ENCODE peak calls at places on chromosomes 11 and 22, in five cellular contexts. One of them, this sample, is unnamed.
A peak's percentile ranks its signal among the peaks of the same experiment; 100 is the strongest.

GRCh38 chr11:82978422-82979099 is 77.0 kb downstream of the DDIAS start:
- DNase-seq in A549: no peak
- DNase-seq in thyroid gland: no peak
- DNase-seq in uterus: no peak
- DNase-seq in GM12892: no peak
- DNase-seq in this sample: peak; percentile 33

GRCh38 chr11:126035718-126036117 is 26.9 kb downstream of the CDON start:
- DNase-seq in thyroid gland: peak; percentile 50
- DNase-seq in uterus: no peak
- DNase-seq in A549: no peak
- DNase-seq in GM12892: no peak
- DNase-seq in this sample: no peak

GRCh38 chr11:12642040-12642439 is 32.2 kb upstream of the TEAD1 start:
- DNase-seq in GM12892: no peak
- DNase-seq in A549: no peak
- DNase-seq in uterus: peak; percentile 36
- DNase-seq in thyroid gland: no peak
- DNase-seq in this sample: no peak

GRCh38 chr11:110434952-110435779 is 5.4 kb downstream of the FDX1 start:
- DNase-seq in uterus: no peak
- DNase-seq in A549: no peak
- DNase-seq in GM12892: no peak
- DNase-seq in thyroid gland: peak; percentile 71
- DNase-seq in this sample: no peak

GRCh38 chr11:11070976-11071375 is 213.1 kb upstream of the ZBED5 start:
- DNase-seq in A549: no peak
- DNase-seq in uterus: no peak
- DNase-seq in GM12892: no peak
- DNase-seq in thyroid gland: no peak
- DNase-seq in this sample: no peak

GRCh38 chr11:11703885-11704284 is 82.1 kb upstream of the GALNT18 start:
- DNase-seq in thyroid gland: no peak
- DNase-seq in GM12892: no peak
- DNase-seq in uterus: no peak
- DNase-seq in A549: no peak
- DNase-seq in this sample: no peak

GRCh38 chr22:47547239-47547661 is 784.8 kb downstream of the TBC1D22A start:
- DNase-seq in uterus: no peak
- DNase-seq in A549: no peak
- DNase-seq in thyroid gland: no peak
- DNase-seq in GM12892: no peak
- DNase-seq in this sample: no peak

GRCh38 chr11:45161252-45162063 is 15.0 kb downstream of the PRDM11 start:
- DNase-seq in GM12892: no peak
- DNase-seq in A549: no peak
- DNase-seq in uterus: no peak
- DNase-seq in thyroid gland: peak; percentile 74
- DNase-seq in this sample: no peak

GRCh38 chr22:40484906-40485660 is 114.7 kb downstream of the SGSM3 start:
- DNase-seq in GM12892: no peak
- DNase-seq in thyroid gland: no peak
- DNase-seq in uterus: no peak
- DNase-seq in A549: no peak
- DNase-seq in this sample: no peak

GRCh38 chr11:124481365-124482323 is 36.1 kb upstream of the OR8B8 start:
- DNase-seq in GM12892: no peak
- DNase-seq in uterus: no peak
- DNase-seq in A549: peak; percentile 2
- DNase-seq in thyroid gland: peak; percentile 61
- DNase-seq in this sample: no peak

GRCh38 chr11:47156951-47157350 is 19.7 kb downstream of the ARFGAP2 start:
- DNase-seq in A549: no peak
- DNase-seq in uterus: no peak
- DNase-seq in thyroid gland: no peak
- DNase-seq in GM12892: no peak
- DNase-seq in this sample: no peak

GRCh38 chr11:28566643-28567042 is 458.5 kb downstream of the METTL15 start:
- DNase-seq in GM12892: no peak
- DNase-seq in A549: peak; percentile 90
- DNase-seq in uterus: peak; percentile 12
- DNase-seq in thyroid gland: peak; percentile 46
- DNase-seq in this sample: peak; percentile 7

GRCh38 chr22:37661160-37661924 is 2.8 kb downstream of the PDXP start:
- DNase-seq in A549: no peak
- DNase-seq in uterus: peak; percentile 57
- DNase-seq in GM12892: no peak
- DNase-seq in thyroid gland: no peak
- DNase-seq in this sample: no peak

GRCh38 chr22:35568751-35569725 is 28.4 kb downstream of the RASD2 start:
- DNase-seq in thyroid gland: no peak
- DNase-seq in GM12892: no peak
- DNase-seq in A549: no peak
- DNase-seq in uterus: no peak
- DNase-seq in this sample: peak; percentile 53

GRCh38 chr11:61812736-61813411 is 3.9 kb downstream of the FADS1 start:
- DNase-seq in thyroid gland: no peak
- DNase-seq in GM12892: no peak
- DNase-seq in A549: no peak
- DNase-seq in uterus: no peak
- DNase-seq in this sample: no peak

DNA sequence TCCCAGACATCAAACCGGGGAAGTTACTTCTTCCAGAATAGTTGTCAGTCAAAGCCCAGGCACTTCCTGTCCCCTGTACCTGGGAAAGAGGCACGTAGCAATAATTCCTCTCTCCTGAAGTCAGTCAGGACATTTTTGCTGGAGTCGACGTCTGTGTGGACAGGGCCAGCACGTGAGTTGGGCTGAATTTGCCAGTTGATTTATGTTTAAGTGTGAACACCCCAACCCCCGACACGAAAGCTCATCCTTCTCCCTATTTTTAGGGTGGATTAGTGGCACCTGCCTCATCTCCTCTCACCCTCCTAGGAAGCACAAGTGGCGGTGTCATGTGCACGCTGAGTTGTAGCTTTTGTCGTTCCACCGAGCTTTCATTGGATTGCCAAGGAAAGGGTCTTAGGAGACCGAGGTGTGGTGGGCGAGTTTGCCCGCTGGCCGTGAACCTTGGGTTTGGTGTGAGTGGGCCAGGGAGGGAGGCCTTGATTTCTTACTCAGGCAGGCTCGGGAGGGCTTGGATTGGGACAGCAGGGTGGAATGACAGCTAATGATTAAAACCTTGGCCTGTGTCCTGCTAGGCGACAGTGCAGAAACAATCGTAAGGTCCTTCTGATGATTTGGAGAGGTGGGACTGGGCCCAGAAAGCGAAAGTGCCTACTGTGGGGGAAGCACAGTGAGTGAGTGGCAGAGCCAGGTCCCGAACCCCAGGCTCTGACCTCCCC is 87.0 kb upstream of the CRYBB3 start:
- DNase-seq in A549: no peak
- DNase-seq in GM12892: no peak
- DNase-seq in thyroid gland: peak; percentile 63
- DNase-seq in uterus: no peak
- DNase-seq in this sample: no peak
- TF ChIP-seq POLR2A in A549: no peak
- TF ChIP-seq POLR2A in GM12892: no peak
- TF ChIP-seq POLR2A in thyroid gland: no peak
- TF ChIP-seq POLR2A in uterus: no peak
- TF ChIP-seq POLR2A in this sample: no peak

GRCh38 chr11:121415861-121416260 is 36.3 kb upstream of the SORL1 start:
- DNase-seq in GM12892: no peak
- DNase-seq in uterus: no peak
- DNase-seq in A549: no peak
- DNase-seq in thyroid gland: peak; percentile 30
- DNase-seq in this sample: no peak

GRCh38 chr11:121418625-121419114 is 33.4 kb upstream of the SORL1 start:
- DNase-seq in A549: no peak
- DNase-seq in GM12892: no peak
- DNase-seq in uterus: no peak
- DNase-seq in thyroid gland: no peak
- DNase-seq in this sample: no peak

GRCh38 chr11:121417607-121418006 is 34.5 kb upstream of the SORL1 start:
- DNase-seq in thyroid gland: no peak
- DNase-seq in A549: no peak
- DNase-seq in GM12892: no peak
- DNase-seq in uterus: no peak
- DNase-seq in this sample: no peak

GRCh38 chr11:121414141-121414918 is 37.8 kb upstream of the SORL1 start:
- DNase-seq in A549: no peak
- DNase-seq in thyroid gland: no peak
- DNase-seq in uterus: no peak
- DNase-seq in GM12892: no peak
- DNase-seq in this sample: no peak

GRCh38 chr11:121416909-121417567 is 35.1 kb upstream of the SORL1 start:
- DNase-seq in thyroid gland: peak; percentile 90
- DNase-seq in A549: no peak
- DNase-seq in uterus: peak; percentile 66
- DNase-seq in GM12892: no peak
- DNase-seq in this sample: no peak
- TF ChIP-seq POLR2A in thyroid gland: no peak
- TF ChIP-seq POLR2A in A549: no peak
- TF ChIP-seq POLR2A in uterus: no peak
- TF ChIP-seq POLR2A in GM12892: no peak
- TF ChIP-seq POLR2A in this sample: no peak

DNA sequence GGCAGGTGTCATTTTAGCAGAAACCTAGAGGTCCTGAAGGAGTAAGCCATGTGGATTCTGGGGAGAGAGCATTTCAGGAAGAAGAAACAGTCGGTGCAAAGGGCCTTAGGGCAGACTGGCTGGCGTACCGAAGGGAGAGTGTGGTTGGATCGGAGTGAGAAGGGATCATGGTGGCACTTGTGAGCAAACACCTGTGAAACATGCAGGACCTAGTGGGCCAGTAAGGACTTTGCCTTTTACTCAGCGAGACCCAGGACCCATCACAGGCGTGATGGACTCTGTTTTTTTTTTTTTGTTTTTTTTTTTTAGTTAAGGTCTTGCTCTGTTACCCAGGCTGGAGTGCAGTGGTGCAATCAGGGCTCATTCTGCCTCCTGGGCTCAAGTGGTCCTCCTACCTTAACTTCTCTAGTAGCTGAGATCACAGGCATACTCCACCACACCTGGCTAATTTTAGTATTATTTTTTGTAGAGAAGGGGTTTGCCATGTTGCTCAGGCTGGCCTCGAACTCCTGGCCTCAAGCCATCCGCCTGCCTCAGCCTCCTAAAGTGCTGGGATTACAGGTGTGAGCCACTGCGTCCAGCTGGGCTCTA is 3.5 kb upstream of the TSGA10IP start:
- DNase-seq in GM12892: no peak
- DNase-seq in uterus: no peak
- DNase-seq in thyroid gland: peak; percentile 87
- DNase-seq in A549: no peak
- DNase-seq in this sample: no peak
- TF ChIP-seq POLR2A in GM12892: no peak
- TF ChIP-seq POLR2A in uterus: no peak
- TF ChIP-seq POLR2A in thyroid gland: no peak
- TF ChIP-seq POLR2A in A549: no peak
- TF ChIP-seq POLR2A in this sample: no peak

GRCh38 chr11:117020287-117020686 is 77.9 kb downstream of the SIK3 start:
- DNase-seq in GM12892: no peak
- DNase-seq in thyroid gland: no peak
- DNase-seq in A549: no peak
- DNase-seq in uterus: no peak
- DNase-seq in this sample: no peak

GRCh38 chr11:117019871-117020270 is 78.4 kb downstream of the SIK3 start:
- DNase-seq in uterus: no peak
- DNase-seq in thyroid gland: no peak
- DNase-seq in GM12892: no peak
- DNase-seq in A549: no peak
- DNase-seq in this sample: no peak

GRCh38 chr11:117016246-117016645 is 82.0 kb downstream of the SIK3 start:
- DNase-seq in GM12892: no peak
- DNase-seq in thyroid gland: no peak
- DNase-seq in A549: no peak
- DNase-seq in uterus: no peak
- DNase-seq in this sample: no peak

GRCh38 chr11:117016747-117017146 is 81.5 kb downstream of the SIK3 start:
- DNase-seq in GM12892: no peak
- DNase-seq in thyroid gland: no peak
- DNase-seq in uterus: no peak
- DNase-seq in A549: no peak
- DNase-seq in this sample: no peak

GRCh38 chr11:117017456-117017855 is 80.8 kb downstream of the SIK3 start:
- DNase-seq in A549: no peak
- DNase-seq in GM12892: no peak
- DNase-seq in uterus: no peak
- DNase-seq in thyroid gland: no peak
- DNase-seq in this sample: no peak
- TF ChIP-seq POLR2A in A549: no peak
- TF ChIP-seq POLR2A in GM12892: no peak
- TF ChIP-seq POLR2A in uterus: no peak
- TF ChIP-seq POLR2A in thyroid gland: no peak
- TF ChIP-seq POLR2A in this sample: no peak

GRCh38 chr11:538431-539051 is 1.2 kb downstream of the LRRC56 start:
- DNase-seq in thyroid gland: no peak
- DNase-seq in GM12892: no peak
- DNase-seq in uterus: no peak
- DNase-seq in A549: no peak
- DNase-seq in this sample: no peak

GRCh38 chr11:534592-535518 is 521 bp downstream of the HRAS start:
- DNase-seq in GM12892: no peak
- DNase-seq in A549: peak; percentile 35
- DNase-seq in uterus: no peak
- DNase-seq in thyroid gland: peak; percentile 39
- DNase-seq in this sample: no peak

GRCh38 chr11:535519-536454 is at the start of gene HRAS:
- DNase-seq in uterus: peak; percentile 91
- DNase-seq in thyroid gland: peak; percentile 95
- DNase-seq in A549: peak; percentile 99
- DNase-seq in GM12892: peak; percentile 100
- DNase-seq in this sample: peak; percentile 100

GRCh38 chr11:537622-538430 is 499 bp downstream of the LRRC56 start:
- DNase-seq in GM12892: no peak
- DNase-seq in A549: no peak
- DNase-seq in thyroid gland: no peak
- DNase-seq in uterus: no peak
- DNase-seq in this sample: no peak

DNA sequence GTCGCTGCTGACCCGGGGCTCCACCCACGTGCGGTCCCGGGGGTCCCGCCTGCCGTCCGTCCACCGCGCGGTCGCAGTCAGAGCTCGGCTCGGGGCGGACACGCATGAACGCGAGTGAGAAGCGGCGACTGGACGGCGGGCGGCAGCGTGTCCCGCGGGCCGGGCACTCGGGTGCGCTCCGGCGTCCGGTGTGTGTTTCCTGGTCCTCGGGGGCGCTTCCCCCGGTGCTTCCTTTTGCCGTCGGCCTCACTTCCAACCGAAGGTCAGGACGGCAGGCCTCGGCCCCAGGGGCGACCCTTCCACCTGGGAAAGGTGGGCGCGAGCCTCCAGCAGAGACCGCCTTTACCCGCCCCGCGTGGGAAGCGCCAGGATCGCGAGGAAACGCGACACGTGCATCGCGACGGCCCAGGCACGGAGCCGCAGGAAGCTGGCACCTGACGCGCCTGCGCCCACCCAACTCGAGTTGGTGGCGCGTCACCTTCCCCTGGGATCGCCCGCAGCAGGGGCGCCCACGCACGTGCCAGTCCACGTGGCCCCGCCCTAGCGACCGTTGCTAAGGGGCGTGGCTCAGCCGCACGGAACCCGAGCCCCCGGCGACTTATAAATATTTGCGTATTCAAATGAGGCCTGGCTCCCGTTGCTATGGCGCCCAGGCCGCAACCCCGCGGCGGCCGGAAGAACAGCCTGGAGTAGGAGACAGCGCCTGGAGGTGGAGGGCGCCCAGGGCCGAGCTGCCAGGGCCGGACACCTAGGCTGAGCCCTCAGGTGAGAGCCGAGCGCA is at the start of gene LRRC56:
- DNase-seq in thyroid gland: peak; percentile 86
- DNase-seq in GM12892: peak; percentile 99
- DNase-seq in A549: peak; percentile 49
- DNase-seq in uterus: peak; percentile 60
- DNase-seq in this sample: no peak
- TF ChIP-seq POLR2A in thyroid gland: peak; percentile 30
- TF ChIP-seq POLR2A in GM12892: peak; percentile 16
- TF ChIP-seq POLR2A in A549: no peak
- TF ChIP-seq POLR2A in uterus: no peak
- TF ChIP-seq POLR2A in this sample: no peak

This sample was measured in H54.